ENCODE peak calls at places on chromosomes 3 and 15, in ten cellular contexts. L is midbrain; B is NCI-H526; E is fibroblast of villous mesenchyme; X is Calu3; K is activated T-cell treated with anti-CD3 and anti-CD28 coated beads, Interleukin-2, amount 50 U/mL, for 72 hours; Q is Right ventricle myocardium superior; M is stimulated activated CD8-positive, alpha-beta memory T cell treated with anti-CD3 and anti-CD28 coated beads, Interleukin-15, amount 100 ng/mL, for 24 hours; H is fibroblast of lung; O is upper lobe of right lung. F is an unnamed sample.

GRCh38 chr15:33179874-33180273 is 14.6 kb downstream of the FMN1 start:
- DNase-seq in E (no peak), H (no peak), O (no peak), L (no peak), B (no peak), X (no peak), K (no peak), Q (no peak), M (no peak), F (no peak)

GRCh38 chr3:108493862-108494261 is 16.5 kb downstream of the MYH15 start:
- DNase-seq in X (peak; percentile 56), L (no peak), M (no peak), B (no peak), E (no peak), H (no peak), O (no peak), K (no peak), Q (no peak), F (peak; percentile 59)

GRCh38 chr15:31325432-31325975 is 1.1 kb upstream of the KLF13 start:
- DNase-seq in Q (peak; percentile 91), L (peak; percentile 78), O (peak; percentile 91), H (peak; percentile 66), E (peak; percentile 64), X (peak; percentile 3), K (peak; percentile 46), B (peak; percentile 22), M (peak; percentile 29), F (peak; percentile 9)

GRCh38 chr3:101574388-101575156 is 592 bp downstream of the PCNP start:
- DNase-seq in M (peak; percentile 26), E (peak; percentile 72), B (peak; percentile 68), H (peak; percentile 61), X (no peak), K (peak; percentile 57), L (peak; percentile 49), O (peak; percentile 76), Q (no peak), F (peak; percentile 55)

GRCh38 chr3:184261270-184262165 is at the start of gene CAMK2N2:
- DNase-seq in B (peak; percentile 86), X (peak; percentile 87), M (no peak), L (peak; percentile 59), E (peak; percentile 47), Q (peak; percentile 67), K (peak; percentile 69), H (peak; percentile 38), O (peak; percentile 76), F (peak; percentile 83)

GRCh38 chr3:68007621-68008226 is 353.3 kb upstream of the SUCLG2 start:
- DNase-seq in X (peak; percentile 33), B (no peak), Q (peak; percentile 33), L (peak; percentile 18), E (no peak), H (no peak), M (no peak), K (peak; percentile 14), O (no peak), F (no peak)

GRCh38 chr3:58521002-58521670 is 15.9 kb downstream of the ACOX2 start:
- DNase-seq in Q (no peak), H (no peak), O (no peak), L (no peak), E (no peak), X (no peak), B (no peak), M (no peak), K (no peak), F (peak; percentile 66)

GRCh38 chr15:81024265-81024875 is 23.6 kb downstream of the TLNRD1 start:
- DNase-seq in M (no peak), Q (no peak), B (no peak), O (no peak), E (no peak), X (no peak), K (no peak), H (no peak), L (no peak), F (no peak)

GRCh38 chr3:58585005-58585786 is 8.0 kb upstream of the FAM107A start:
- DNase-seq in Q (peak; percentile 94), E (peak; percentile 56), H (peak; percentile 71), X (peak; percentile 84), M (peak; percentile 25), O (peak; percentile 91), K (peak; percentile 65), L (peak; percentile 82), B (peak; percentile 35), F (peak; percentile 75)

GRCh38 chr3:65245133-65246076 is 557.6 kb upstream of the ADAMTS9 start:
- DNase-seq in X (peak; percentile 7), B (no peak), H (peak; percentile 58), O (no peak), K (no peak), M (no peak), Q (no peak), E (peak; percentile 20), L (no peak), F (no peak)

GRCh38 chr15:63367900-63368299 is 13.7 kb downstream of the CA12 start:
- DNase-seq in X (no peak), B (no peak), H (no peak), O (no peak), M (no peak), K (no peak), L (no peak), Q (no peak), E (no peak), F (no peak)

GRCh38 chr3:157493627-157494550 is 9.3 kb downstream of the VEPH1 start:
- DNase-seq in E (peak; percentile 73), M (no peak), X (peak; percentile 36), L (peak; percentile 58), Q (no peak), O (no peak), B (peak; percentile 19), K (no peak), H (peak; percentile 85), F (peak; percentile 65)

GRCh38 chr3:135558906-135559305 is 406.6 kb upstream of the PPP2R3A start:
- DNase-seq in O (no peak), K (no peak), M (no peak), H (no peak), L (no peak), Q (no peak), E (no peak), B (no peak), X (no peak), F (peak; percentile 44)

GRCh38 chr3:47663630-47664240 is 85.1 kb upstream of the CSPG5 start:
- DNase-seq in L (no peak), E (no peak), Q (no peak), X (no peak), K (no peak), H (no peak), O (no peak), M (no peak), B (no peak), F (no peak)

GRCh38 chr3:142863965-142864924 is 24.6 kb downstream of the PCOLCE2 start:
- DNase-seq in X (no peak), M (no peak), L (no peak), K (no peak), B (no peak), H (no peak), E (no peak), Q (no peak), O (no peak), F (peak; percentile 28)

GRCh38 chr15:76057332-76058000 is 2.3 kb upstream of the TMEM266 start:
- DNase-seq in O (no peak), H (peak; percentile 57), K (peak; percentile 54), B (peak; percentile 2), M (no peak), E (peak; percentile 49), X (peak; percentile 57), L (peak; percentile 55), Q (no peak), F (peak; percentile 12)

GRCh38 chr3:59558906-59559720 is 509.3 kb upstream of the CFAP20DC start:
- DNase-seq in Q (no peak), H (no peak), M (no peak), E (no peak), L (no peak), K (no peak), O (no peak), X (no peak), B (no peak), F (no peak)

GRCh38 chr3:66553714-66554113 is 52.9 kb upstream of the LRIG1 start:
- DNase-seq in Q (no peak), E (no peak), B (no peak), X (no peak), L (no peak), M (no peak), O (no peak), H (no peak), K (no peak), F (no peak)

GRCh38 chr3:124812291-124813265 is 74.6 kb downstream of the ITGB5 start:
- DNase-seq in X (peak; percentile 87), B (no peak), E (peak; percentile 97), L (no peak), Q (peak; percentile 65), H (peak; percentile 99), M (no peak), O (no peak), K (no peak), F (peak; percentile 99)

GRCh38 chr15:80173022-80173759 is 20.4 kb downstream of the FAH start:
- DNase-seq in Q (peak; percentile 73), L (peak; percentile 48), K (peak; percentile 77), H (peak; percentile 60), M (peak; percentile 37), O (peak; percentile 87), E (peak; percentile 71), X (peak; percentile 87), B (no peak), F (peak; percentile 56)